ENCODE peak calls at places on chromosome 16, in seven cellular contexts. P is neural progenitor cell, E is skeletal muscle cell, M is ovary, O is AG10803, I is body of pancreas, Z is BE2C. S is an unnamed sample.

GRCh38 chr16:61313931-61314330 is 722.3 kb downstream of the CDH8 start:
- DNase-seq in M (no peak), O (no peak), P (no peak), E (no peak), I (no peak), Z (no peak), S (no peak)

GRCh38 chr16:81521141-81521626 is 76.6 kb downstream of the CMIP start:
- DNase-seq in P (no peak), I (peak; percentile 57), M (no peak), Z (no peak), O (no peak), E (no peak), S (no peak)

GRCh38 chr16:52469775-52470174 is 77.2 kb downstream of the TOX3 start:
- DNase-seq in M (no peak), P (no peak), E (no peak), I (no peak), O (no peak), Z (no peak), S (no peak)

GRCh38 chr16:28133666-28134065 is 70.2 kb upstream of the GSG1L start:
- DNase-seq in E (no peak), M (no peak), I (no peak), P (no peak), O (no peak), Z (no peak), S (no peak)

GRCh38 chr16:71467810-71468209 is 5.8 kb upstream of the ZNF23 start:
- DNase-seq in O (no peak), P (peak; percentile 85), E (no peak), Z (no peak), M (peak; percentile 37), I (no peak), S (no peak)

GRCh38 chr16:8924214-8924613 is 39.5 kb downstream of the USP7 start:
- DNase-seq in Z (no peak), O (no peak), M (no peak), I (peak; percentile 84), E (no peak), P (no peak), S (no peak)

GRCh38 chr16:50747206-50747956 is 5.5 kb downstream of the CYLD start:
- DNase-seq in E (no peak), O (no peak), P (no peak), Z (no peak), M (no peak), I (no peak), S (no peak)

GRCh38 chr16:22424161-22424937 is 49.9 kb upstream of the CDR2 start:
- DNase-seq in E (no peak), P (no peak), O (peak; percentile 82), Z (no peak), I (peak; percentile 82), M (peak; percentile 76), S (no peak)

GRCh38 chr16:49473773-49474172 is 100.2 kb downstream of the C16orf78 start:
- DNase-seq in M (peak; percentile 13), Z (no peak), P (no peak), O (no peak), I (no peak), E (no peak), S (no peak)

GRCh38 chr16:73196670-73197069 is 148.7 kb upstream of the ZFHX3 start:
- DNase-seq in M (peak; percentile 56), Z (peak; percentile 81), E (no peak), O (peak; percentile 54), P (peak; percentile 85), I (peak; percentile 80), S (no peak)

GRCh38 chr16:4298761-4299522 is 16.9 kb upstream of the GLIS2 start:
- DNase-seq in E (peak; percentile 65), I (peak; percentile 61), O (peak; percentile 96), M (peak; percentile 82), Z (peak; percentile 75), P (peak; percentile 48), S (no peak)

GRCh38 chr16:50692999-50693781 is at the start of gene NOD2:
- DNase-seq in P (peak; percentile 63), E (no peak), O (peak; percentile 30), M (peak; percentile 58), Z (no peak), I (no peak), S (no peak)

GRCh38 chr16:77359065-77359502 is 75.8 kb downstream of the ADAMTS18 start:
- DNase-seq in M (no peak), Z (no peak), I (no peak), O (peak; percentile 8), P (peak; percentile 52), E (peak; percentile 66), S (peak; percentile 84)

GRCh38 chr16:87581867-87582220 is 20.5 kb upstream of the JPH3 start:
- DNase-seq in O (peak; percentile 98), I (peak; percentile 67), E (peak; percentile 97), P (no peak), M (peak; percentile 88), Z (peak; percentile 63), S (peak; percentile 80)

GRCh38 chr16:3122926-3123570 is 10.7 kb downstream of the ZNF205 start:
- DNase-seq in Z (no peak), E (no peak), P (no peak), O (no peak), I (no peak), M (no peak), S (no peak)

GRCh38 chr16:89277641-89278341 is 60.3 kb downstream of the ZNF778 start:
- DNase-seq in O (no peak), E (no peak), I (no peak), P (no peak), Z (no peak), M (peak; percentile 72), S (no peak)

GRCh38 chr16:75267631-75268264 is 16.3 kb upstream of the BCAR1 start:
- DNase-seq in P (no peak), E (no peak), O (no peak), M (peak; percentile 51), Z (peak; percentile 71), I (peak; percentile 89), S (no peak)

GRCh38 chr16:48365030-48365600 is 20.1 kb downstream of the SIAH1 start:
- DNase-seq in O (no peak), E (no peak), M (no peak), P (no peak), I (no peak), Z (no peak), S (no peak)

DNA sequence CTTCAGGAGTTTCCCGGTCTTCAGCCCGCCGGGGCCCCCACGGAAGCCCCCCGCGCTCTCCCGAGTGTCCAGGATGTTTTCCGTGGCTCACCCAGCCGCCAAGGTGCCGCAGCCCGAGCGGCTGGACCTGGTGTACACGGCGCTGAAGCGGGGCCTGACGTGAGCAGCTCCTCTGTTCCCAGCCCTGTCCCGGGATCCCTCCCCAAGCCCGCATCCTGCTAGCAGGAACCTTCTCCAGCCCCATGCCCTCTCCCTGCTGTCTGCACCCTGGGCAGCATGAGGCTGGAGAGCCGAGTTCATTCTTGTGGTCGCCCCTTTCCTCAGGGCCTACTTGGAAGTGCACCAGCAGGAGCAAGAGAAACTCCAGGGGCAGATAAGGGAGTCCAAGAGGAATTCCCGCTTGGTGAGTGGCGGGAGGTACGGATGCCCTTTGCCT is 10.1 kb downstream of the RIPOR1 start:
- DNase-seq in Z (no peak), M (peak; percentile 53), E (no peak), O (peak; percentile 36), P (peak; percentile 20), I (no peak), S (no peak)
- H3K4me3 ChIP-seq in Z (no peak overlapping the region), M (peak overlapping the region; percentile 51), E (peak overlapping the region; percentile 66), O (peak overlapping the region; percentile 73), P (peak overlapping the region; percentile 73), I (no peak overlapping the region), S (peak overlapping the region; percentile 73)

DNA sequence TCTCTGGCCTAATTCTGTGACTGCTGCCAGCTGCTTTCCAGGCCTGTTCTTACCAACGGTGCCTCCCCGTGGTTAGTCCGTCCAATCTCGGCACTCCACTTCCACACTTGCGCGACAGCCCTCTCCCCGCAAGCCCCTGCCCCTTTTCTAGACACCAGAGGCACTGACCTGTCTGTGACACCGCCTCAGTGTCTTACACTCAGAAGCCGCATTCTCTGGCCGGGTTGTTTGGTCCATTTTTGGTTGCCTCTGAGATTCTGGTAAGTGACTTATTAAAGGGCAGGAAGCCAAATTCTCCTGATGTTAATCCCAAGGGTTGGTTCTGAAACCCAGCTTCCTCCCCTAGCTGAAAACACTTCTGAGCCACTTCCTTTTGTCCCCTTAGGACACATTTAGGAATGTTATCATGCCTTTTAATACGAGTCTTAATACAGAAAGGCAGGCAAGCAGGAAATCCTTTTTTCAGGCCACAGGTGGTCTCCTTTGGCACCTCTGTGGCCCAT is 1.2 kb upstream of the AKTIP start:
- DNase-seq in Z (peak; percentile 43), O (peak; percentile 83), P (peak; percentile 42), M (peak; percentile 69), I (peak; percentile 65), E (no peak), S (no peak)
- H3K4me3 ChIP-seq in Z (peak overlapping the region; percentile 73), O (peak overlapping the region; percentile 68), P (peak overlapping the region; percentile 97), M (peak overlapping the region; percentile 63), I (no peak overlapping the region), E (peak overlapping the region; percentile 53), S (peak overlapping the region; percentile 80)

GRCh38 chr16:800834-801488 is 427 bp upstream of the GNG13 start:
- DNase-seq in M (no peak), E (no peak), Z (no peak), O (no peak), P (no peak), I (no peak), S (no peak)

GRCh38 chr16:799111-799947 is 1.2 kb downstream of the GNG13 start:
- DNase-seq in M (no peak), I (no peak), E (no peak), O (no peak), Z (no peak), P (no peak), S (no peak)

GRCh38 chr16:801584-802363 is 1.2 kb upstream of the GNG13 start:
- DNase-seq in I (no peak), P (no peak), O (no peak), Z (no peak), M (no peak), E (no peak), S (no peak)

GRCh38 chr16:798666-799065 is 1.9 kb downstream of the GNG13 start:
- DNase-seq in I (no peak), Z (no peak), M (no peak), O (no peak), E (no peak), P (no peak), S (no peak)

DNA sequence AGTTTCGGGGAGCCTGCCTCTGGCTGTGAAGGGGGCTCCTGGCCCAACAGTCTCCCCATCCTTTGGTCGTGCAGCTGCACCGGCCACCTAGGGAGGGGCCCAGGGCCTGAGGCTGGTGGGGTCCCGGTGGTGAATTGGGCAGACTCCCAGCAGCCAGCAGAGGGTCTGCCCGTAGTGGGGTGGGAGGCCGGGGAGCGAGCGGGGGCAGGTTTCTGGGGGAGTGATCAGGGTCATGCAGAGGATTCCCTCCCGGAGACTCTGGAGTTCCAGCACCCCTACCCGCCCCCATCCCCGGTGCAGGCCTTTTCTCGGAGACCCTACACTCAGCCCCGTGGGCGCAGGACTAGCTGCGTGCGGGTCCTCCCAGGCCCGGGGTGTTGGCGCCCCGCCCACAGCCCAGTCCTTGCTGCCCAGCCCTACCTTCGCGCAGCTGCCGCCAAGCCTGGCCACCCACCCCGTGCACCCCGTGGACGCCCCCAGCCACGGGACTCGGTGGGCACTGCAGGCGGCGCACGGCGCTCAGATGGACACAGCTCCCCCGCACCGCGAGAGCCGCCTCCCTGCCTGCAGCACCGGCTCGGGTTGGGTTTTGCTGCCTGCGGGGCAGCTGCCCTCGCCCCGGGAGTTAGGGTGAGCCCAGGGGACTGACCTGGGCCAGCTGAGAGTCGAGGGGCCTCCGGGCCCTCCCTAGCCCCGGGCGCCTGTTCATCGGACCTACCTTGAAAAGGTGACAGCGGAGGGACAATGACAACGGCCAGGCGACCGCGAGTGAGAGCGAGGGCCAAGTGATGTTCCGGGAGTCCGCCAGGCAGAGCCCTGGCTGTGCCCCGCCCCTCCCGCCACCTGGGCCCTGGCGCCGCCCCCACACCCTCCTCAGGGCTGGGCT is at the start of gene GNG13:
- DNase-seq in Z (no peak), M (no peak), E (no peak), P (peak; percentile 84), I (no peak), O (no peak), S (no peak)
- H3K4me3 ChIP-seq in Z (no peak within 1 kb of the TSS), M (no peak within 1 kb of the TSS), E (no peak within 1 kb of the TSS), P (peak within 1 kb of the TSS; percentile 46), I (no peak within 1 kb of the TSS), O (no peak within 1 kb of the TSS), S (no peak within 1 kb of the TSS)

GRCh38 chr16:30904114-30904780 is 7.8 kb downstream of the CTF1 start:
- DNase-seq in M (no peak), O (no peak), P (no peak), E (no peak), I (no peak), Z (no peak), S (no peak)
- H3K4me3 ChIP-seq in M (no peak overlapping the region), O (no peak overlapping the region), P (no peak overlapping the region), E (no peak overlapping the region), I (no peak overlapping the region), Z (no peak overlapping the region), S (no peak overlapping the region)

S was measured in epithelial cell of proximal tubule.